ENCODE peak calls at places on chromosomes 4 and X, in nine cellular contexts. N is activated T-cell treated with anti-CD3 and anti-CD28 coated beads, Interleukin-2, amount 50 U/mL, for 1 hour; I is fibroblast of pulmonary artery; W is spleen; S is pancreas; K is HFF-Myc; U is GM04504; L is activated T-helper 1 cell treated with anti-CD3 and anti-CD28 coated beads, Interleukin-12 subunit alpha, Interleukin-12 subunit beta, Interleukin-2, Interleukin-4 antibody, amounts not matched to agents 30 ng/mL and 10 ng/mL and 1 ng/mL, durations not matched to agents 14 hours and 24 hours and 36 hours; X is NB4. Q is an unnamed sample.

GRCh38 chr4:175935016-175935661 is 123.1 kb upstream of the GPM6A start:
- DNase-seq in N (no peak), I (no peak), W (no peak), S (no peak), K (no peak), U (no peak), L (no peak), X (no peak), Q (peak; percentile 6)

GRCh38 chrX:3094261-3094660 is 53.0 kb downstream of the ARSF start:
- DNase-seq in N (no peak), I (peak; percentile 3), W (no peak), S (no peak), K (no peak), U (no peak), L (no peak), X (no peak), Q (no peak)

GRCh38 chr4:108008721-108009120 is 19.0 kb downstream of the HADH start:
- DNase-seq in N (no peak), I (peak; percentile 27), W (no peak), S (no peak), K (no peak), U (peak; percentile 48), L (no peak), X (no peak), Q (no peak)

GRCh38 chr4:114654607-114655006 is 56.0 kb downstream of the UGT8 start:
- DNase-seq in N (no peak), I (no peak), W (no peak), S (no peak), K (no peak), U (no peak), L (no peak), X (no peak), Q (no peak)

GRCh38 chr4:4555916-4556315 is 14.1 kb upstream of the STX18 start:
- DNase-seq in N (no peak), I (peak; percentile 72), W (no peak), S (no peak), K (peak; percentile 42), U (peak; percentile 71), L (no peak), X (no peak), Q (no peak)

GRCh38 chr4:41590591-41590990 is 52.6 kb downstream of the LIMCH1 start:
- DNase-seq in N (no peak), I (no peak), W (no peak), S (no peak), K (no peak), U (no peak), L (no peak), X (no peak), Q (peak; percentile 26)

GRCh38 chr4:183342541-183343533 is 20.6 kb upstream of the CLDN24 start:
- DNase-seq in N (no peak), I (no peak), W (peak; percentile 66), S (peak; percentile 67), K (no peak), U (no peak), L (no peak), X (peak; percentile 34), Q (no peak)

GRCh38 chr4:5800496-5800895 is 89.5 kb downstream of the EVC start:
- DNase-seq in N (no peak), I (no peak), W (peak; percentile 57), S (no peak), K (no peak), U (no peak), L (no peak), X (no peak), Q (no peak)

GRCh38 chr4:77538144-77538543 is 67.5 kb upstream of the CXCL13 start:
- DNase-seq in N (no peak), I (peak; percentile 58), W (no peak), S (no peak), K (no peak), U (no peak), L (no peak), X (no peak), Q (no peak)

GRCh38 chrX:1484638-1485019 is 31.9 kb upstream of the ASMTL start:
- DNase-seq in N (no peak), I (no peak), W (no peak), S (no peak), K (no peak), U (no peak), L (no peak), X (no peak), Q (no peak)

GRCh38 chr4:180665994-180666818 is 1577.0 kb upstream of the TENM3 start:
- DNase-seq in N (no peak), I (peak; percentile 50), W (no peak), S (no peak), K (peak; percentile 1), U (peak; percentile 0), L (no peak), X (peak; percentile 72), Q (peak; percentile 15)

GRCh38 chrX:120791013-120791643 is 84.5 kb downstream of the CT47B1 start:
- DNase-seq in N (no peak), I (peak; percentile 80), W (no peak), S (peak; percentile 58), K (peak; percentile 58), U (peak; percentile 55), L (no peak), X (peak; percentile 5), Q (no peak)

GRCh38 chrX:34770511-34770910 is 113.4 kb upstream of the TMEM47 start:
- DNase-seq in N (no peak), I (peak; percentile 18), W (no peak), S (no peak), K (no peak), U (no peak), L (no peak), X (no peak), Q (no peak)

GRCh38 chrX:91434351-91435168 is at the start of gene PABPC5:
- DNase-seq in N (no peak), I (peak; percentile 83), W (peak; percentile 81), S (peak; percentile 64), K (no peak), U (peak; percentile 54), L (no peak), X (no peak), Q (peak; percentile 69)

GRCh38 chr4:140568507-140569306 is at the start of gene UCP1:
- DNase-seq in N (no peak), I (no peak), W (no peak), S (peak; percentile 78), K (no peak), U (no peak), L (no peak), X (no peak), Q (no peak)

GRCh38 chrX:72346306-72346949 is 40.7 kb upstream of the CITED1 start:
- DNase-seq in N (no peak), I (no peak), W (no peak), S (no peak), K (no peak), U (no peak), L (no peak), X (no peak), Q (no peak)

GRCh38 chr4:143354990-143355389 is 18.3 kb downstream of the GAB1 start:
- DNase-seq in N (no peak), I (peak; percentile 29), W (no peak), S (no peak), K (no peak), U (no peak), L (no peak), X (no peak), Q (no peak)

GRCh38 chrX:113330416-113330815 is 489.8 kb upstream of the AMOT start:
- DNase-seq in N (no peak), I (no peak), W (no peak), S (no peak), K (no peak), U (no peak), L (no peak), X (no peak), Q (no peak)

GRCh38 chr4:79528241-79528706 is 120.2 kb upstream of the GK2 start:
- DNase-seq in N (no peak), I (no peak), W (peak; percentile 32), S (no peak), K (no peak), U (no peak), L (no peak), X (peak; percentile 2), Q (no peak)

GRCh38 chr4:159210975-159211374 is 108.1 kb downstream of the RAPGEF2 start:
- DNase-seq in N (no peak), I (no peak), W (no peak), S (no peak), K (no peak), U (no peak), L (no peak), X (no peak), Q (no peak)

GRCh38 chr4:148073349-148073748 is 341.5 kb downstream of the ARHGAP10 start:
- DNase-seq in N (no peak), I (no peak), W (no peak), S (no peak), K (no peak), U (no peak), L (no peak), X (no peak), Q (no peak)

GRCh38 chr4:7902101-7902553 is 37.5 kb downstream of the AFAP1 start:
- DNase-seq in N (no peak), I (no peak), W (no peak), S (no peak), K (no peak), U (no peak), L (no peak), X (no peak), Q (no peak)

GRCh38 chr4:74318270-74318669 is 10.0 kb downstream of the EPGN start:
- DNase-seq in N (no peak), I (no peak), W (no peak), S (no peak), K (no peak), U (no peak), L (no peak), X (no peak), Q (no peak)